ENCODE peak calls at places on chromosomes 2 and 18, in seven cellular contexts. L is endothelial cell of umbilical vein, P is right lobe of liver, Z is thyroid gland, V is uterus, Y is HCT116, W is body of pancreas. M is an unnamed sample.

GRCh38 chr18:67862069-67862468 is 345.5 kb upstream of the DSEL start:
- DNase-seq in L (no peak), Z (no peak), V (no peak), Y (no peak), W (no peak), P (no peak), M (no peak)

GRCh38 chr2:233449921-233450853 is 95.9 kb downstream of the DGKD start:
- DNase-seq in L (no peak), Z (no peak), W (no peak), Y (no peak), V (no peak), P (peak; percentile 41), M (no peak)

GRCh38 chr2:71154798-71155197 is 24.4 kb downstream of the MPHOSPH10 start:
- DNase-seq in Y (peak; percentile 31), V (no peak), Z (no peak), W (peak; percentile 26), P (no peak), L (no peak), M (no peak)

GRCh38 chr2:85577386-85578242 is at the start of gene VAMP8:
- DNase-seq in W (peak; percentile 89), L (peak; percentile 37), V (no peak), Z (peak; percentile 93), Y (peak; percentile 53), P (peak; percentile 77), M (no peak)

GRCh38 chr2:144254342-144255235 is 265.3 kb downstream of the ZEB2 start:
- DNase-seq in L (no peak), W (no peak), P (no peak), V (no peak), Y (no peak), Z (no peak), M (no peak)

GRCh38 chr18:28178720-28179119 is 1.8 kb upstream of the CDH2 start:
- DNase-seq in Z (peak; percentile 4), L (peak; percentile 16), P (no peak), Y (no peak), V (no peak), W (no peak), M (no peak)

GRCh38 chr18:13178197-13178596 is 40.4 kb upstream of the LDLRAD4 start:
- DNase-seq in Y (no peak), V (no peak), Z (no peak), L (no peak), P (no peak), W (no peak), M (no peak)

GRCh38 chr2:204228169-204228940 is 291.8 kb downstream of the ICOS start:
- DNase-seq in W (no peak), V (no peak), P (no peak), L (peak; percentile 61), Z (no peak), Y (no peak), M (no peak)

GRCh38 chr18:6878881-6879280 is 149.4 kb downstream of the ARHGAP28 start:
- DNase-seq in L (no peak), W (no peak), P (no peak), Y (no peak), Z (no peak), V (no peak), M (peak; percentile 66)

GRCh38 chr2:71156531-71156930 is 26.1 kb downstream of the MPHOSPH10 start:
- DNase-seq in Y (no peak), W (no peak), L (no peak), V (no peak), Z (no peak), P (no peak), M (no peak)

GRCh38 chr2:203582468-203582867 is 47.4 kb upstream of the RAPH1 start:
- DNase-seq in Y (no peak), W (no peak), Z (no peak), V (no peak), L (peak; percentile 81), P (no peak), M (no peak)

GRCh38 chr2:127636248-127637235 is 9.4 kb upstream of the GPR17 start:
- DNase-seq in Y (no peak), P (no peak), Z (no peak), L (no peak), W (no peak), V (no peak), M (no peak)

GRCh38 chr2:127634066-127634617 is 11.8 kb upstream of the GPR17 start:
- DNase-seq in V (peak; percentile 49), W (no peak), L (no peak), Y (no peak), P (no peak), Z (no peak), M (no peak)

GRCh38 chr2:127634626-127635379 is 11.2 kb upstream of the GPR17 start:
- DNase-seq in P (no peak), V (peak; percentile 36), Z (no peak), W (no peak), L (no peak), Y (no peak), M (no peak)

GRCh38 chr2:127637236-127637630 is 8.7 kb upstream of the GPR17 start:
- DNase-seq in Z (no peak), L (no peak), Y (no peak), V (no peak), W (no peak), P (no peak), M (no peak)

DNA sequence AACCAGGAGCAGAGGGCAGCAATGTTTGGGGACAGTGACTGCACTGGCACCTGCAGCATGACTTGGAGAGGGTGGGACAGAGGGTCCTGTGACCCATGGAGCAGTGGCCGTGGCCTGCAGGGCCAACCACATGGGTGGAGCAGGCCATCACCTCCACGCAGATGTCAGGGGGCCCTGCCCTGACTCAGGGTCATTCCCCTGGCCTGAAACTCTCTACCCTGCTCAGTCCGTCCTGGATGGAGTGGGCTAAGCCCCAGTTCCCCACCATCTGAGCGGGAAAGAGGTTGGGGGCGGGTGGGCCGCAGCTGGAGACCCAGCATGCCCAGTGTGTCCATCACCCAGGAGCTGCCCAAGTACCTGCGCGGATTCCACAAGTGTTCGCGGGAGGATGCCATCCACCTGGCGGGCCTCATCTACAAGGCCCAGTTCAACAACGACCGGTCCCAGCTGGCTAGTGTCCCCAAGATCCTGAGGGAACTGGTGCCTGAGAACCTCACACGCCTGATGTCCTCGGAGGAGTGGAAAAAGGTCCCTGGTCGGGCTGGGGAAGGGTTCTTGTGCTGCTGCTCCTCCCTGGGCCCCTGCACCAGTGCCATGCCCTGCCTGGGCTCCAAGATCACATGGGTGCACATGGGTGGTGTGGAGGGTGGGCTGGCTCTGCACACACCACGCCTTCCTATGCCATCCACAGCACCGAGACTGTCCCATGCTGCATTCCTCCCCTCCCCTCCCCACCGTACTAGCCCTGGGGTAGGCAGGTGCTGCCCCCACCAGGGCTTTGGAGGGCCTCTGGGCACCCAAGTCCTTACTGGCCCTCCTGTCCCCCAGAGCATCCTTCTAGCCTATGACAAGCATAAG is 10.3 kb upstream of the GPR17 start:
- DNase-seq in P (no peak), Y (no peak), W (no peak), Z (no peak), V (no peak), L (no peak), M (no peak)
- H3K4me1 ChIP-seq in P (peaks cover 2% of the 10 kb centered on the region), Y (peaks cover 19% of the 10 kb centered on the region), W (peaks cover 5% of the 10 kb centered on the region), Z (peaks cover 5% of the 10 kb centered on the region), V (peaks cover 6% of the 10 kb centered on the region), L (peaks cover 24% of the 10 kb centered on the region), M (peaks cover 2% of the 10 kb centered on the region)

DNA sequence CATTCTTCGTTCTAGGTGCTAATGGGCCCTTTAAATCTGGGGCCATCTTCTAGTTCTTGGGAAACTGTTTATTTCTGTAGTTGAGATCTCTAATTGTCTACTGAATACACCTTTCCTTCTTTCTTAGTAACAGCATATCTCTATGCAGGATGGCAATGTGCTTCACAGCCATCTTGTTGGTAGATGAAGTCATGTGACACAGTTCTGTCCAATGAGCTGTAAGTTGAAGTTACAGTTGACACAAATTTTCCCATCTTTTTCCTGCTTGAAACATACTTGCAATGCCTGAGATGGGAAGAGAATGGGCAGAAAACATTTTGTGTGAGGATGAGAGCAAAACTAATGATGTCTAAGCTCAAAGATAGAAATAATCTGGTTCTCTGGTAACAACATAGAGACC is 57.3 kb upstream of the PHLPP1 start:
- DNase-seq in V (no peak), L (no peak), W (no peak), Z (no peak), Y (no peak), P (no peak), M (no peak)
- TF ChIP-seq POLR2A in V (no peak), L (no peak), W (no peak), Z (no peak), Y (no peak), P (no peak), M (no peak)

GRCh38 chr18:73043231-73044000 is 175.6 kb upstream of the NETO1 start:
- DNase-seq in L (no peak), P (no peak), Z (no peak), Y (no peak), W (no peak), V (no peak), M (no peak)
- H3K4me1 ChIP-seq in L (no peaks in the 10 kb centered on the region), P (no peaks in the 10 kb centered on the region), Z (no peaks in the 10 kb centered on the region), Y (no peaks in the 10 kb centered on the region), W (no peaks in the 10 kb centered on the region), V (no peaks in the 10 kb centered on the region), M (no peaks in the 10 kb centered on the region)

GRCh38 chr2:216014986-216015385 is 1.6 kb upstream of the MREG start:
- DNase-seq in Z (no peak), L (no peak), P (no peak), Y (no peak), V (no peak), W (no peak), M (no peak)

GRCh38 chr2:216012830-216013079 is 596 bp downstream of the MREG start:
- DNase-seq in L (no peak), P (no peak), Z (no peak), Y (no peak), W (no peak), V (no peak), M (no peak)

GRCh38 chr2:216014006-216014405 is 655 bp upstream of the MREG start:
- DNase-seq in W (no peak), P (no peak), Y (no peak), Z (no peak), V (no peak), L (no peak), M (no peak)

GRCh38 chr2:216012133-216012829 is 1.1 kb downstream of the MREG start:
- DNase-seq in Y (no peak), V (no peak), Z (no peak), W (no peak), L (peak; percentile 15), P (no peak), M (no peak)

DNA sequence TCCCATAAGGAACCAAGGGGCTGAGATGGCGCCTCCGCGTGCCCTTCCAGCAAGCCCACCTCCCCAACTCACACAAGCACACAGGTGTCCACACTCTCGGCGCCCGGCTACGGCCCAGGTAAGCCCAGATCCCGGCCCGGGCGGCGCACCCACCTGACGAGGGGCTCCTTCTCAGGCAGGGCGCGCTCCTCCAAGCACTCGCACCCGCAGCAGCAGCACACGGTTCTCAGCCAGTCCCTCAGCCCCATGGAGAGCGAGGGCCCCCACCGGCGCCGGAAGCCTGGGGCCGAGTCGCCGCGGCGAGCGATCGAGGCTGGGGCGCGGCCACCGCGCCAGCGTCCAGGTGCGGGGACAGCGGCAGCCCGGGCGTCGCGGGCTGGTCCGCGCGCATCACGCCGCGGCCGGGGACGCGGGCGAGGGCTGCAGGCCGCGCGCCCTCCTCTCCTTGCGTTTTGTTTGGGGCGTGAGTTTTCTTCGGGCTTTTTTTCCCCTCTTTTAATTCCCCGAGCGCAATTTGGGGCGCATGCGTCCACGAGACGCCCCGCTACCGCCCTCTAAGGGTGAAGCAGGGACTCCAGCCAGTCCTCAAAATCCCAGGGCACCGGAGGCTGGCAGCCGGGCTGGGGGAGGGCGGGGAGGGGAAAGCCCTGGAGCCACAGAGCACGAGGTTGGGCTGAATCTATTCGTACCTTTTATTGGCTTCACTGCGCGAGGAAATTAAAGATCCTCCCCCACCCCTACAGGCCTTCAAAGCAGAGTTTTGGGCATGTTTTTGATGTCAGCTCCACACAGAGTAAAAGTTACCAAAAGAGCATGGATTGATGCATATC is at the start of gene MREG:
- DNase-seq in Y (peak; percentile 57), P (peak; percentile 78), L (peak; percentile 63), Z (peak; percentile 85), V (peak; percentile 46), W (peak; percentile 84), M (peak; percentile 81)
- TF ChIP-seq POLR2A in Y (no peak), P (no peak), L (no peak), Z (peak; percentile 29), V (no peak), W (peak; percentile 18), M (no peak)

GRCh38 chr2:105757361-105757933 is 12.7 kb downstream of the NCK2 start:
- DNase-seq in Z (no peak), Y (no peak), V (no peak), W (no peak), L (no peak), P (no peak), M (no peak)
- H3K4me1 ChIP-seq in Z (peaks cover 18% of the 10 kb centered on the region), Y (no peaks in the 10 kb centered on the region), V (no peaks in the 10 kb centered on the region), W (peaks cover 60% of the 10 kb centered on the region), L (peaks cover 6% of the 10 kb centered on the region), P (no peaks in the 10 kb centered on the region), M (peaks cover 26% of the 10 kb centered on the region)

M was measured in testis.